ENCODE peak calls at places on chromosomes 12 and 14, in five cellular contexts. H is WTC11, C is neuronal stem cell, F is GM06990, O is putamen. D is an unnamed sample.

GRCh38 chr12:112855375-112855774 is 51.4 kb upstream of the OAS1 start:
- DNase-seq in O (no peak), C (no peak), F (no peak), H (peak; percentile 40), D (no peak)

GRCh38 chr12:650983-651382 is 12.3 kb downstream of the NINJ2 start:
- DNase-seq in O (no peak), C (no peak), F (no peak), H (no peak), D (no peak)

GRCh38 chr12:57540998-57541397 is 6.0 kb downstream of the DCTN2 start:
- DNase-seq in O (no peak), H (no peak), F (no peak), C (no peak), D (no peak)

GRCh38 chr14:93239869-93240677 is 33.0 kb downstream of the UBR7 start:
- DNase-seq in C (no peak), H (no peak), F (no peak), O (no peak), D (no peak)

GRCh38 chr14:54803926-54804719 is 98.5 kb downstream of the GCH1 start:
- DNase-seq in O (no peak), H (no peak), F (no peak), C (no peak), D (peak; percentile 15)

GRCh38 chr14:34875031-34875922 is at the start of gene BAZ1A:
- DNase-seq in O (peak; percentile 78), F (peak; percentile 74), C (peak; percentile 61), H (no peak), D (peak; percentile 91)

GRCh38 chr12:51424094-51424661 is 453 bp upstream of the SLC4A8 start:
- DNase-seq in O (no peak), F (no peak), H (no peak), C (no peak), D (no peak)

GRCh38 chr12:41277019-41277770 is 89.1 kb downstream of the PDZRN4 start:
- DNase-seq in F (no peak), H (peak; percentile 17), C (peak; percentile 30), O (peak; percentile 64), D (peak; percentile 56)

GRCh38 chr14:81162941-81163340 is 57.8 kb downstream of the GTF2A1 start:
- DNase-seq in H (no peak), O (no peak), C (no peak), F (no peak), D (no peak)

GRCh38 chr12:68746572-68747180 is 700 bp downstream of the SLC35E3 start:
- DNase-seq in C (peak; percentile 11), F (peak; percentile 52), O (peak; percentile 36), H (peak; percentile 22), D (no peak)

GRCh38 chr14:61107148-61107641 is 126.2 kb downstream of the SLC38A6 start:
- DNase-seq in F (no peak), H (no peak), O (no peak), C (no peak), D (no peak)

GRCh38 chr12:120944645-120945217 is 33.6 kb upstream of the HNF1A start:
- DNase-seq in H (peak; percentile 81), O (no peak), C (peak; percentile 42), F (peak; percentile 31), D (peak; percentile 41)

GRCh38 chr12:79407671-79408622 is 282.8 kb downstream of the PAWR start:
- DNase-seq in H (peak; percentile 64), F (peak; percentile 3), C (peak; percentile 41), O (peak; percentile 7), D (no peak)

GRCh38 chr14:87667661-87668060 is 325.3 kb downstream of the GALC start:
- DNase-seq in F (no peak), C (no peak), O (no peak), H (no peak), D (no peak)

GRCh38 chr12:79367016-79367575 is 323.7 kb downstream of the PAWR start:
- DNase-seq in O (no peak), F (no peak), H (no peak), C (no peak), D (peak; percentile 23)

GRCh38 chr12:119334459-119335170 is at the start of gene CCDC60:
- DNase-seq in F (peak; percentile 1), O (no peak), H (peak; percentile 94), C (peak; percentile 81), D (peak; percentile 58)

GRCh38 chr14:60357551-60357930 is 108.5 kb downstream of the PPM1A start:
- DNase-seq in F (no peak), C (no peak), H (no peak), O (no peak), D (peak; percentile 63)

GRCh38 chr12:113990548-113991223 is 24.6 kb upstream of the RBM19 start:
- DNase-seq in H (no peak), F (no peak), O (no peak), C (no peak), D (no peak)

GRCh38 chr12:76256341-76256740 is 91.9 kb downstream of the BBS10 start:
- DNase-seq in H (no peak), F (no peak), C (no peak), O (no peak), D (no peak)

GRCh38 chr12:3365416-3366385 is 125.3 kb upstream of the PRMT8 start:
- DNase-seq in C (peak; percentile 39), H (peak; percentile 52), O (no peak), F (no peak), D (peak; percentile 62)